ENCODE peak calls at places on chromosomes 12 and 14, in eight cellular contexts. P is amniotic epithelial cell, Z is hippocampal formation, N is EL, X is HL-60, B is DMS79, F is AG20443, L is NCI-H345. W is an unnamed sample.

GRCh38 chr14:20988717-20989116 is 1.1 kb upstream of the METTL17 start:
- DNase-seq in B (no peak), P (no peak), Z (no peak), L (no peak), X (no peak), N (peak; percentile 26), F (no peak), W (no peak)

GRCh38 chr14:106207316-106207715 is 680.9 kb downstream of the TMEM121 start:
- DNase-seq in B (no peak), Z (no peak), X (no peak), N (no peak), L (no peak), P (peak; percentile 0), F (no peak), W (no peak)

GRCh38 chr14:28765169-28765906 is 1.2 kb upstream of the FOXG1 start:
- DNase-seq in F (no peak), B (no peak), P (no peak), X (no peak), Z (no peak), N (no peak), L (peak; percentile 67), W (no peak)

GRCh38 chr14:79861111-79861510 is 350.2 kb downstream of the DIO2 start:
- DNase-seq in F (no peak), B (no peak), X (no peak), Z (no peak), P (no peak), L (no peak), N (peak; percentile 6), W (no peak)

GRCh38 chr12:21823581-21823980 is 49.1 kb upstream of the KCNJ8 start:
- DNase-seq in N (no peak), L (no peak), B (no peak), F (no peak), X (no peak), Z (no peak), P (no peak), W (no peak)

GRCh38 chr12:124545508-124546418 is 21.6 kb downstream of the NCOR2 start:
- DNase-seq in L (no peak), X (no peak), F (peak; percentile 49), P (peak; percentile 93), Z (no peak), B (no peak), N (no peak), W (no peak)

GRCh38 chr12:6996040-6996441 is 22.2 kb downstream of the LPCAT3 start:
- DNase-seq in B (no peak), F (peak; percentile 90), N (peak; percentile 86), X (peak; percentile 22), Z (no peak), P (peak; percentile 77), L (no peak), W (peak; percentile 44)

GRCh38 chr12:6464531-6464930 is 5.9 kb downstream of the VAMP1 start:
- DNase-seq in Z (no peak), L (no peak), B (no peak), N (no peak), P (no peak), X (no peak), F (no peak), W (no peak)

GRCh38 chr12:91098942-91099341 is 12.4 kb downstream of the LUM start:
- DNase-seq in Z (no peak), B (no peak), L (no peak), P (peak; percentile 99), X (no peak), F (peak; percentile 77), N (peak; percentile 86), W (no peak)

GRCh38 chr12:127411141-127411915 is 855.6 kb upstream of the TMEM132C start:
- DNase-seq in B (no peak), X (no peak), N (peak; percentile 26), F (no peak), P (no peak), Z (no peak), L (no peak), W (no peak)

GRCh38 chr14:103748539-103748867 is 32.9 kb downstream of the ZFYVE21 start:
- DNase-seq in X (no peak), P (no peak), L (no peak), F (no peak), N (no peak), Z (no peak), B (no peak), W (no peak)

GRCh38 chr14:80164991-80165390 is 46.3 kb downstream of the DIO2 start:
- DNase-seq in N (peak; percentile 82), L (no peak), B (no peak), X (no peak), Z (no peak), P (no peak), F (peak; percentile 11), W (no peak)

GRCh38 chr12:78018146-78018910 is 187.6 kb downstream of the NAV3 start:
- DNase-seq in Z (no peak), L (no peak), B (no peak), X (no peak), F (no peak), N (no peak), P (peak; percentile 45), W (no peak)

GRCh38 chr12:119069029-119069731 is 87.8 kb downstream of the SRRM4 start:
- DNase-seq in L (peak; percentile 86), X (no peak), N (no peak), Z (no peak), P (no peak), B (peak; percentile 40), F (no peak), W (no peak)